ENCODE peak calls at places on chromosomes 4 and X, in four cellular contexts. One of them, this sample, is unnamed.

GRCh38 chr4:7739918-7740865 is 199.5 kb downstream of the AFAP1 start:
- DNase-seq in HFF-Myc: no peak
- DNase-seq in GM13976: no peak
- DNase-seq in vagina: no peak
- DNase-seq in this sample: no peak

GRCh38 chr4:70903282-70903603 is 1.1 kb downstream of the MOB1B start:
- DNase-seq in HFF-Myc: no peak
- DNase-seq in GM13976: no peak
- DNase-seq in vagina: no peak
- DNase-seq in this sample: no peak

GRCh38 chrX:108557594-108557993 is 118.0 kb downstream of the COL4A5 start:
- DNase-seq in HFF-Myc: no peak
- DNase-seq in vagina: no peak
- DNase-seq in GM13976: no peak
- DNase-seq in this sample: no peak

GRCh38 chrX:22110729-22111494 is 78.8 kb downstream of the PHEX start:
- DNase-seq in vagina: no peak
- DNase-seq in GM13976: no peak
- DNase-seq in HFF-Myc: no peak
- DNase-seq in this sample: no peak

GRCh38 chrX:110448459-110448858 is 89.8 kb downstream of the RTL9 start:
- DNase-seq in vagina: no peak
- DNase-seq in GM13976: no peak
- DNase-seq in HFF-Myc: no peak
- DNase-seq in this sample: no peak

GRCh38 chrX:84047339-84047738 is 140.7 kb downstream of the RPS6KA6 start:
- DNase-seq in HFF-Myc: no peak
- DNase-seq in vagina: no peak
- DNase-seq in GM13976: no peak
- DNase-seq in this sample: no peak

GRCh38 chrX:34629572-34629971 is 27.5 kb downstream of the TMEM47 start:
- DNase-seq in GM13976: no peak
- DNase-seq in HFF-Myc: peak; percentile 14
- DNase-seq in vagina: no peak
- DNase-seq in this sample: no peak

GRCh38 chrX:9062621-9063020 is 28.7 kb upstream of the FAM9B start:
- DNase-seq in vagina: no peak
- DNase-seq in HFF-Myc: no peak
- DNase-seq in GM13976: no peak
- DNase-seq in this sample: no peak

GRCh38 chr4:131061734-131062133 is 1965.8 kb downstream of the C4orf33 start:
- DNase-seq in vagina: no peak
- DNase-seq in GM13976: no peak
- DNase-seq in HFF-Myc: no peak
- DNase-seq in this sample: no peak

GRCh38 chr4:88333741-88334405 is 44.8 kb upstream of the HERC6 start:
- DNase-seq in GM13976: no peak
- DNase-seq in HFF-Myc: no peak
- DNase-seq in vagina: no peak
- DNase-seq in this sample: no peak

GRCh38 chr4:159142254-159142653 is 39.4 kb downstream of the RAPGEF2 start:
- DNase-seq in GM13976: no peak
- DNase-seq in HFF-Myc: no peak
- DNase-seq in vagina: no peak
- DNase-seq in this sample: no peak

GRCh38 chr4:5433196-5433595 is 275.2 kb downstream of the EVC2 start:
- DNase-seq in vagina: peak; percentile 37
- DNase-seq in HFF-Myc: no peak
- DNase-seq in GM13976: no peak
- DNase-seq in this sample: peak; percentile 17

GRCh38 chr4:5563856-5564255 is 144.5 kb downstream of the EVC2 start:
- DNase-seq in vagina: peak; percentile 67
- DNase-seq in GM13976: no peak
- DNase-seq in HFF-Myc: no peak
- DNase-seq in this sample: no peak

GRCh38 chr4:107519057-107519456 is 201.0 kb downstream of the PAPSS1 start:
- DNase-seq in vagina: no peak
- DNase-seq in GM13976: no peak
- DNase-seq in HFF-Myc: peak; percentile 19
- DNase-seq in this sample: no peak
- TF ChIP-seq CTCF in vagina: peak; percentile 48
- TF ChIP-seq CTCF in GM13976: no peak
- TF ChIP-seq CTCF in HFF-Myc: peak; percentile 59
- TF ChIP-seq CTCF in this sample: no peak

GRCh38 chr4:6574747-6575502 is at the start of gene MAN2B2:
- DNase-seq in GM13976: peak; percentile 98
- DNase-seq in vagina: no peak
- DNase-seq in HFF-Myc: no peak
- DNase-seq in this sample: peak; percentile 86
- TF ChIP-seq CTCF in GM13976: no peak
- TF ChIP-seq CTCF in vagina: no peak
- TF ChIP-seq CTCF in HFF-Myc: no peak
- TF ChIP-seq CTCF in this sample: no peak

DNA sequence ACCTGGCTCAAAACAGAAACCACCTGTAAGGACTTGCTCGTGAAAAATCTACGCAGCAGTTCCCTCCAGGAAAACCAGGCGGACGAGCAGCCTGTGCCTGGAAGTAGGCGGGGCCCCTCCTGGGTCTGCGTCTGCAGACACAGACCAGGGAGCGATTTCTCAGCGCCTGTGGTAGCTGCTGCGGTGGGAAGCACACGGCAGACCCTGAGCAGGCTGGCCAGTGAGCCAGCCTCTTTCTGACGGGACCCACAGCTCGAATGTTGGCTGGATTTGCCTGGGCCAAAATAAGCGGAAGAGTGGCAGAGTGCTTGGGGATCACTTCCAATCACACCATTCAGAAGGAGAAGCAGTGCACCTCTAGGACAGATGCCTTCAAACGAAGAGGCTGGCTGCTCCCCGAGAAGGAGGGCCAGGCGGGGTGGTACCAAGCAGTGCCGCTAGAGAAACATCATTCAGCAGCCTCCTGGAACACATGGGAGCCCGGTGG is 86.0 kb downstream of the GATB start:
- DNase-seq in HFF-Myc: no peak
- DNase-seq in GM13976: no peak
- DNase-seq in vagina: no peak
- DNase-seq in this sample: peak; percentile 42
- TF ChIP-seq CTCF in HFF-Myc: no peak
- TF ChIP-seq CTCF in GM13976: no peak
- TF ChIP-seq CTCF in vagina: no peak
- TF ChIP-seq CTCF in this sample: no peak

DNA sequence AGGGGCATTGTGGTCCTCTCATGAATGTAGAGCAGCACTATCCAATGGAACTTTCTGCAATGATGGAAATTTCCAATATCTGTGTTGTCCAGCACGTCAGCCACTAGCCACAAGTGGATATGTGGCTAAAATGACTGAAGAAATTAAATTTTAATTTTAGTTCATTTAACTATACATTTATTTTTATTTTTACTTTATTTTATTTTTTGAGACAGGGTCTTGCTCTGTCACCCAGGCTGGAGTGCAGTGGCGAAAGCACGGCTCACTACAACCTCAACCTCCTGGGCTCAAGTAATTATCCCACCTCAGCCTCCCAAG is 13.3 kb upstream of the RBBP7 start:
- DNase-seq in GM13976: no peak
- DNase-seq in HFF-Myc: no peak
- DNase-seq in vagina: no peak
- DNase-seq in this sample: no peak
- TF ChIP-seq CTCF in GM13976: no peak
- TF ChIP-seq CTCF in HFF-Myc: no peak
- TF ChIP-seq CTCF in vagina: no peak
- TF ChIP-seq CTCF in this sample: no peak

DNA sequence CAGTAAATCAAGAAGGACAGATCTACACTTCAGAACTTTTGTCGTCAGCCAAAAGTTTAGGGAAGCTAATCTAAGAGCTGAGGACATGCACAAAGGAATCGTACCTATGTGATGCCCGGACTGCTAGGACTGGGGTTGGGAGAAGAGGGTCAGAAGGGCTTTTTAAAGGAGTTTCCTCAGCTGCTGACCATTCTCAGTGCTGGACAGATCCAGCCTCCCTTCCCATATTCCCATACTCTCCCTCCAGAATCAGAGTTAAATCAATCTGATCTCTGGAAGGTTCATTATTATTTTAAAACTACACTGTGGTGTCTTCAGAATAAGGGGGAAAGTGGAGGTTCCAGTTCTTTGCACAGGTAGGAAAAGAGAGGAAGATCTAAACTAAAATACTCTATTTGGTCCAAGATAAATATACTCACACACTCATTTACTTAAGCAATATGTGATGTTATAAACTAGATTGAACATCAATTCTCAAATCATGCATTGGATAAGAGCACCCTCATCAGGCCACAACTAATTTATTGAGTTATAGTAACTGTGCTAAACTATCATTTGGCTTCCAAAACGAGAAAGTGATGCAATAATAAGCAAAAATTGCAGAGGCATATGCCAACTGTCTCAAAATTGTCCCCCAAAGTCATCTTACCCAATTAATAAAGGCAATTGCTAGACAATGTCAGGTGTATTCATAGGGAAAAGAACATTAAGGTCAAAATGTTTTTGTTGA is 124.7 kb downstream of the HNRNPD start:
- DNase-seq in HFF-Myc: no peak
- DNase-seq in GM13976: no peak
- DNase-seq in vagina: no peak
- DNase-seq in this sample: no peak
- TF ChIP-seq CTCF in HFF-Myc: no peak
- TF ChIP-seq CTCF in GM13976: no peak
- TF ChIP-seq CTCF in vagina: no peak
- TF ChIP-seq CTCF in this sample: no peak

GRCh38 chr4:129167640-129168260 is 71.8 kb downstream of the C4orf33 start:
- DNase-seq in vagina: no peak
- DNase-seq in HFF-Myc: no peak
- DNase-seq in GM13976: no peak
- DNase-seq in this sample: no peak
- TF ChIP-seq CTCF in vagina: no peak
- TF ChIP-seq CTCF in HFF-Myc: peak; percentile 11
- TF ChIP-seq CTCF in GM13976: no peak
- TF ChIP-seq CTCF in this sample: no peak

GRCh38 chr4:177032341-177032740 is 239.6 kb upstream of the VEGFC start:
- DNase-seq in vagina: no peak
- DNase-seq in GM13976: no peak
- DNase-seq in HFF-Myc: no peak
- DNase-seq in this sample: no peak

GRCh38 chr4:177033632-177034031 is 240.9 kb upstream of the VEGFC start:
- DNase-seq in GM13976: no peak
- DNase-seq in vagina: no peak
- DNase-seq in HFF-Myc: no peak
- DNase-seq in this sample: no peak

GRCh38 chr4:177033130-177033529 is 240.4 kb upstream of the VEGFC start:
- DNase-seq in HFF-Myc: no peak
- DNase-seq in GM13976: no peak
- DNase-seq in vagina: no peak
- DNase-seq in this sample: no peak
- TF ChIP-seq CTCF in HFF-Myc: no peak
- TF ChIP-seq CTCF in GM13976: no peak
- TF ChIP-seq CTCF in vagina: no peak
- TF ChIP-seq CTCF in this sample: no peak